ENCODE peak calls at places on chromosomes 4 and X, in four cellular contexts. V is body of pancreas, N is astrocyte, Q is psoas muscle. R is an unnamed sample. For H3K36me3, the result is how much of the 10 kb centered on the place peaks cover.

GRCh38 chr4:8645753-8646124 is 53.2 kb downstream of the CPZ start:
- DNase-seq in Q (no peak), V (no peak), N (no peak), R (no peak)

GRCh38 chr4:23750125-23750524 is 139.7 kb downstream of the PPARGC1A start:
- DNase-seq in V (no peak), N (no peak), Q (no peak), R (no peak)

GRCh38 chrX:30863969-30864368 is 25.1 kb downstream of the TAB3 start:
- DNase-seq in Q (no peak), V (peak), N (no peak), R (no peak)

GRCh38 chr4:151454513-151454912 is 45.5 kb downstream of the FHIP1A start:
- DNase-seq in Q (no peak), N (no peak), V (no peak), R (no peak)

GRCh38 chrX:55488559-55489314 is 911 bp downstream of the USP51 start:
- DNase-seq in N (peak), Q (peak), V (peak), R (peak)

GRCh38 chr4:99811850-99812249 is 4.8 kb upstream of the DAPP1 start:
- DNase-seq in N (no peak), Q (no peak), V (peak), R (peak)

GRCh38 chr4:40199999-40200880 is 3.4 kb downstream of the RHOH start:
- DNase-seq in Q (no peak), N (peak), V (peak), R (peak)

GRCh38 chr4:41143721-41144379 is 70.5 kb downstream of the APBB2 start:
- DNase-seq in V (no peak), N (no peak), Q (no peak), R (no peak)

GRCh38 chrX:155247497-155247896 is 16.8 kb downstream of the RAB39B start:
- DNase-seq in V (no peak), Q (no peak), N (no peak), R (no peak)

GRCh38 chr4:8155048-8155447 is 3.6 kb downstream of the ABLIM2 start:
- DNase-seq in V (no peak), N (peak), Q (no peak), R (no peak)

GRCh38 chr4:152166567-152166966 is 369.3 kb downstream of the FBXW7 start:
- DNase-seq in Q (no peak), N (no peak), V (no peak), R (no peak)

GRCh38 chrX:153766098-153766817 is 2.2 kb downstream of the PLXNB3 start:
- DNase-seq in N (peak), Q (peak), V (no peak), R (peak)

GRCh38 chrX:9148626-9149385 is 114.9 kb upstream of the FAM9B start:
- DNase-seq in V (peak), N (peak), Q (no peak), R (no peak)

GRCh38 chr4:174023641-174024040 is 259.8 kb downstream of the FBXO8 start:
- DNase-seq in N (no peak), Q (no peak), V (no peak), R (no peak)

GRCh38 chr4:176925962-176926361 is 133.2 kb upstream of the VEGFC start:
- DNase-seq in Q (no peak), V (no peak), N (no peak), R (no peak)

DNA sequence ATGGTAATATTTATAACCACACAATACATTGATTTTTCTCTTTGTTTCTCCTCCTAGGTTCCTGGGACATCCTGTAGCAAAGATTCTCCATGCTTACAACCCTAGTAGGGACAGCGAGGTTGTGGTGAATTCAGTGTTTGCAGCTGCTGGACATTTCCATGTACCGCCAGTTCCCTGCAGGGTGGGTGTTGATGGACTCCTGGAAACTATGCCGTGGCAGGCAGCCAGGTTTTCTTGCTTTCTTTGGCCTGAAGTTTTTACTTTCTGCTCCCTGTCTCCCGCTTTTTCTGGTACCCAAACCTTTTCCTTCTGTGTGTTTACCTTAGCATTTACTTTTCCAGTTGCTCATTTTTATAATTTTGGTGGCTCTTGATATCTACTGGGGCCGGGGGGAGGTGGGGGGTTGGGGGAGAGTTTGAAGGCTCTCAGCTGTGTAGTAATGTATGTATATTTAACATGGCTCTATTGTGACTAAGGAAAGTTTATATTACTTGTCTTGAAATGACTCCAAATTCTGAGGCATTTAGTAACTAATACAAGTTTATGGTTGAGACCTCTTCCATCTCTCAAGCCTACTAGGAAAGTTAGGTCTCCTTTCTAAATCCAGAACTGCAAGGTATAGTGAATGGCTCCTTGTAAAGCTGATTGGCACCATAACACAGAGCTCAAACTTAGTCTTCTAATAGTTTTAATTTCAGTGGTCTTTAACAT is 89.7 kb downstream of the TMEM131L start:
- DNase-seq in N (peak), Q (peak), V (peak), R (no peak)
- TF ChIP-seq CTCF in N (no peak), Q (no peak), V (no peak), R (no peak)

GRCh38 chrX:110941906-110942305 is 146.3 kb upstream of the CHRDL1 start:
- DNase-seq in N (no peak), V (peak), Q (no peak), R (no peak)
- H3K4me3 ChIP-seq in N (no peak), V (no peak), Q (no peak), R (no peak)

GRCh38 chr4:128863314-128864075 is 54.0 kb downstream of the JADE1 start:
- DNase-seq in Q (peak), V (peak), N (peak), R (peak)

GRCh38 chr4:128868758-128869157 is 59.3 kb downstream of the JADE1 start:
- DNase-seq in V (no peak), Q (no peak), N (peak), R (no peak)

GRCh38 chr4:128865132-128865531 is 55.6 kb downstream of the JADE1 start:
- DNase-seq in N (no peak), Q (no peak), V (no peak), R (no peak)

GRCh38 chr4:128866281-128866680 is 56.8 kb downstream of the JADE1 start:
- DNase-seq in Q (no peak), N (no peak), V (no peak), R (no peak)

DNA sequence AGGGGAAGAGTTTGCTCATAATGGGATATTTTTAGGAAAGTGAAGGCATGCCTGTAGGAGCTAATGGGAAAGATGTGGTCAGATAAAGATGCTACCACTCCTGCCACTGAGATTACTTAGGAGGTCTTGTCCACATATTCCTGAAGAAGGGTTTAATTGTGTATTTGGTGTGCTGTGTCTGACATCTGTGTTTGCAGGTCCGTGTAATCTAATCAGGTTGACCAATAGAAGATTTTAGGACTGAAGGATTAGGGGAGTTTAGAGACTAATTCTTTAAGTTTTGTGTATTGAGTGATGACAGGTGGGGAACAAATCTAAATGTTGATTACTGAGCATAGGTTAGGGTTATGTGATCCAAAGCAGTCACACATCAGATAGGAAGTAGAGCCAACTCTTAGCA is 57.2 kb downstream of the JADE1 start:
- DNase-seq in Q (no peak), V (no peak), N (no peak), R (no peak)
- H3K36me3 ChIP-seq in Q (under half), V (under half), N (under half), R (under half)

GRCh38 chrX:115894087-115894486 is 276.5 kb upstream of the AGTR2 start:
- DNase-seq in V (no peak), N (peak), Q (peak), R (no peak)
- TF ChIP-seq CTCF in V (no peak), N (no peak), Q (peak), R (peak)

GRCh38 chr4:188841523-188841922 is 702.3 kb downstream of the TRIML1 start:
- DNase-seq in Q (no peak), V (no peak), N (no peak), R (no peak)
- H3K4me3 ChIP-seq in Q (no peak), V (no peak), N (no peak), R (no peak)

GRCh38 chr4:763191-763810 is 57.7 kb downstream of the PCGF3 start:
- DNase-seq in V (no peak), N (no peak), Q (peak), R (no peak)

GRCh38 chr4:761739-762138 is 56.1 kb downstream of the PCGF3 start:
- DNase-seq in Q (peak), V (no peak), N (no peak), R (no peak)

GRCh38 chr4:760616-761015 is 55.0 kb downstream of the PCGF3 start:
- DNase-seq in V (no peak), N (no peak), Q (peak), R (no peak)

GRCh38 chr4:762211-763190 is 56.9 kb downstream of the PCGF3 start:
- DNase-seq in Q (peak), V (peak), N (peak), R (no peak)

DNA sequence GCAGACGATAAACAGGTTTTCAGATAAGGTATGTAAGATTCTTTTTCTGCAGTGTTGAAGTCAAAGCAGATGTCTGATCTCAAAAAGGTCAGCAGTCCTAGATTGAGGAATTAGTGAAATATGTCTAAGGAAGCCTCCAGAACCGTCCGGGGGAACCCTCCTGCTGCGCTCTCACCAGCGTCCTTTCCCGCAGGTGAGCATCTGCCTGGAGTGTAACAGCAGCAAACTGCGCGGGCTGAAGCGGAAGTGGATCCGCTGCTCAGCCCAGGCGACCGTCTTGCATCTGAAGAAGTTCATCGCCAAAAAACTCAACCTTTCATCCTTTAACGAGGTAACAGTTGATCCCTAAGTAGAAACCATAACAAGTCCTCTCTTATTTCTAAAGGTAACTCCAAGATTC is 55.5 kb downstream of the PCGF3 start:
- DNase-seq in Q (peak), N (no peak), V (no peak), R (no peak)
- H3K36me3 ChIP-seq in Q (under half), N (under half), V (under half), R (under half)

GRCh38 chr4:129172181-129172580 is 76.2 kb downstream of the C4orf33 start:
- DNase-seq in Q (no peak), N (no peak), V (no peak), R (no peak)

GRCh38 chr4:129163427-129163826 is 67.5 kb downstream of the C4orf33 start:
- DNase-seq in V (no peak), N (no peak), Q (no peak), R (no peak)

GRCh38 chr4:129164243-129164642 is 68.3 kb downstream of the C4orf33 start:
- DNase-seq in Q (no peak), N (no peak), V (no peak), R (no peak)

GRCh38 chr4:129162450-129162849 is 66.5 kb downstream of the C4orf33 start:
- DNase-seq in N (no peak), V (no peak), Q (no peak), R (no peak)

DNA sequence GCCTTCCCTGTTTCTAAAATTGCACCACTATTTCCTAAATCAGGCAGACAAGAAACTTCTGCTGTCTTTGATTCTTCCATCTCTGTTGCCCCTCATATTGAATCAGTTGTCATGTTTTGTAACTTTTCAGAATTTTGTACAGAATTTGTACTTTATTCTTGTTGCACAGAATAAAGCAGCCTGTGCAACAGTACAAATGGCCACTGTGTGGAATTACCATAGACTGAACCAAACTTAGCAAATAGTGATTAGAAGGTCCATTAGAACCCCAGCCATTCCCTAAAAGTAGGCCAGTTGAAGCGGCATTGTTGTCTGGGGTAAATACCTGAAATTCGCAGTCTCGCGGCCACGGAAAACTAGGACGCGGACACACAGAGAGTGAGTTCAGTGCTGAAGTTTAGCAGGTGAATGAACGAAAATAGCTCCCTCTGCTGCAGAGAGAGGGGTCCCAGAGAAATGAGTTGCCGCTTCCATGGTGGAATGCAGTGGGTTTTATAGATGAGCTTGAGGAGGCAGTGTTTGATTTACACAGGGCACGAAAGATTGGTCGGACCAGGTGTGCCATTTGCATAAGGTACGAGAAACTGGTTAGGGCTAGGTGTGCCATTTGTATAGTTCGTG is 71.8 kb downstream of the C4orf33 start:
- DNase-seq in N (no peak), Q (no peak), V (peak), R (no peak)
- TF ChIP-seq CTCF in N (no peak), Q (no peak), V (peak), R (no peak)